ENCODE peak calls at places on chromosome 6, in eight cellular contexts. W, P, L, B, S, E, F and T are unnamed samples.

GRCh38 chr6:46638650-46639049 is 14.0 kb downstream of the CYP39A1 start:
- DNase-seq in B (no peak), E (peak; percentile 18), P (peak; percentile 42), W (no peak), F (no peak), L (no peak), S (no peak), T (no peak)

GRCh38 chr6:19415605-19416326 is 421.4 kb upstream of the ID4 start:
- DNase-seq in S (peak; percentile 63), W (no peak), B (no peak), P (peak; percentile 56), F (no peak), L (no peak), E (peak; percentile 16), T (no peak)

GRCh38 chr6:45537539-45537938 is 159.8 kb upstream of the SUPT3H start:
- DNase-seq in E (no peak), S (no peak), F (no peak), B (no peak), L (no peak), W (no peak), P (no peak), T (no peak)

GRCh38 chr6:113495521-113495920 is 361.6 kb upstream of the MARCKS start:
- DNase-seq in E (no peak), S (peak; percentile 76), B (no peak), P (peak; percentile 8), F (no peak), W (no peak), L (no peak), T (no peak)

GRCh38 chr6:119957195-119957594 is 607.6 kb upstream of the MAN1A1 start:
- DNase-seq in L (no peak), W (no peak), P (no peak), S (no peak), E (no peak), F (no peak), B (no peak), T (no peak)

GRCh38 chr6:43096451-43097097 is 20.5 kb downstream of the PTK7 start:
- DNase-seq in S (peak; percentile 73), E (no peak), P (peak; percentile 87), L (no peak), W (no peak), B (no peak), F (peak; percentile 72), T (no peak)

GRCh38 chr6:23532227-23532626 is 593.8 kb upstream of the NRSN1 start:
- DNase-seq in W (no peak), L (no peak), S (peak; percentile 60), E (no peak), B (no peak), F (no peak), P (no peak), T (no peak)

GRCh38 chr6:87482382-87482781 is 9.6 kb downstream of the SLC35A1 start:
- DNase-seq in P (no peak), W (no peak), F (no peak), L (no peak), S (no peak), B (no peak), E (no peak), T (no peak)

GRCh38 chr6:42338573-42339218 is 113.0 kb downstream of the TRERF1 start:
- DNase-seq in W (no peak), L (no peak), P (peak; percentile 95), E (peak; percentile 82), F (no peak), B (no peak), S (peak; percentile 97), T (no peak)

GRCh38 chr6:9461161-9461560 is 953.7 kb downstream of the TFAP2A start:
- DNase-seq in B (no peak), S (no peak), P (no peak), L (no peak), F (no peak), W (no peak), E (no peak), T (no peak)

GRCh38 chr6:37368961-37369320 is 15.2 kb downstream of the RNF8 start:
- DNase-seq in E (no peak), B (no peak), S (no peak), L (no peak), F (no peak), W (no peak), P (no peak), T (no peak)

GRCh38 chr6:37362101-37362823 is 8.5 kb downstream of the RNF8 start:
- DNase-seq in W (no peak), S (no peak), F (no peak), E (no peak), P (no peak), L (no peak), B (no peak), T (no peak)

GRCh38 chr6:37366910-37367309 is 13.1 kb downstream of the RNF8 start:
- DNase-seq in E (no peak), S (no peak), B (no peak), F (no peak), L (no peak), P (no peak), W (no peak), T (no peak)

GRCh38 chr6:37367557-37367956 is 13.8 kb downstream of the RNF8 start:
- DNase-seq in S (no peak), L (no peak), P (no peak), W (no peak), B (no peak), E (no peak), F (no peak), T (no peak)

DNA sequence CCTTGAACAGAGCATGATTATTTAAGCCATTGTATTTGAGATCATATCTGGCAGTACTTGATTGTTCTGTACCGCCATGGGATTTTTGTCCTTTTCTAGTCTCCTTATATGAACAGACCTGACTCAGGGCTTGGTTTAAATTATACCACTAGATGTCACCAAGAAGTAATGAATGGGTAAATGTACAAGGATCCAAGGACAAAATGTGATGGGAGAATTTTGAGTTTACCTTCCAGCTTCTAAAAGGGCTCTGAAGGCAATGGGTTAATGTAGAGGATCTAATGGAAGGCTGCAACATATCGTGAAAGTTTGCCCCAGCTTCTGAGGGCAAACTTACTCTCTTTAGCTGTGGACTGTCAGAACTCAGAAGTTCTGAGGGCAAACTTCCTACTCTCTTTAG is 12.0 kb downstream of the RNF8 start:
- DNase-seq in W (no peak), E (no peak), S (peak; percentile 71), P (peak; percentile 4), B (no peak), F (no peak), L (no peak), T (no peak)
- TF ChIP-seq CTCF in W (no peak), E (peak; percentile 13), S (peak; percentile 41), P (peak; percentile 27), B (no peak), F (no peak), L (no peak), T (peak; percentile 30)

GRCh38 chr6:72245565-72245964 is 359.2 kb downstream of the RIMS1 start:
- DNase-seq in S (no peak), E (no peak), B (no peak), F (no peak), P (no peak), L (no peak), W (no peak), T (no peak)

GRCh38 chr6:72248621-72249020 is 362.3 kb downstream of the RIMS1 start:
- DNase-seq in P (no peak), E (no peak), S (no peak), B (no peak), L (no peak), W (no peak), F (no peak), T (no peak)

GRCh38 chr6:72250664-72251063 is 364.3 kb downstream of the RIMS1 start:
- DNase-seq in P (no peak), S (peak; percentile 24), B (no peak), L (no peak), F (no peak), E (no peak), W (no peak), T (no peak)

DNA sequence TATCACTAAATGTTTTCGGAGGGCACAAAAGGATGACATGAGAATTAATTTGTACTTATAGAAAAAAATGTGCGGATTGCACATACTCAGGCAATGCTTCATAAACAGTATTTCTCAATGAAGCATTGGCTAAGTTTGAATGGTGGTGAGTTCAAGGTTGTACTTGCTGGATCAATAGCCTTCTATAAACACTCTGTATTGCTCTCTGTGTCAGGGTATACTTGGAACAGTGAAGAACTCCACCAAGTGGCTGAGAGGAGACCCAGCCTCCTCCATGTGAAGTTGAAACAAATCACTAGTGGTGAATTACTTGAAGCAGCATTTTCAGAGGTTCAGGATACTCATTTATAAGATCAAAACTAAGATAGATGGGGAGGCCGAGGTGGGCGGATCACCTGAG is 360.6 kb downstream of the RIMS1 start:
- DNase-seq in E (peak; percentile 4), W (no peak), F (no peak), S (no peak), B (no peak), L (no peak), P (peak; percentile 1), T (no peak)
- TF ChIP-seq CTCF in E (no peak), W (no peak), F (no peak), S (no peak), B (no peak), L (no peak), P (no peak), T (no peak)

DNA sequence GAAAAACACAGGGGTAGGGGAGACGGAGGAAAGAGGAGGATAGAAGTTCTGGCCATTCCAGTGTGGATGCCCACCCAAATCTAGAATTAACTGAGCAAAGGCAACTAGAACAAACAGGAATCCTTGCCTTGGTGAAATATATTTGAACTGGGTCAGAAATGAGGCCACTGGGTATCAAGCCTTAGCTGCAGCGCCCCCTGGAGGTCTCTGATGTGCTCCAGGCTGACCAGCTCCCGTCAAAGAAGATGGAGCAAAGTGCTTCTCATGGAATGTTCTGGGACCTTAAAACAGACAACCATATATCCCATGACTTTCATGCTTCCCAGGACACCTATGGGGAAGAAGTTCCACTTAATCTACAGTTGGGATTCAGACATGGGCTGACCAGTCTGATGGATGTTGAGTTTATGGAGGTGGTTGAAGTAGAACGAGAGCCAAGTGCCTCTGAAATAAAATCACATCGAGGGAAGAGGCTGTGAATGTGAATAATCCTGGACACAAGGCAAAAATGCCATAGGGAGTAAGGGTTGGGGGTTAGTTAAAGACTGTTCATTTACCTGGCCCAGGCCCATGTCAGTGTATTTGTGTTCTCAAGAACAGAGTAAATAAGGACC is 50.4 kb downstream of the HLA-DPB1 start:
- DNase-seq in S (peak; percentile 50), E (peak; percentile 35), F (peak; percentile 70), B (peak; percentile 54), L (peak; percentile 86), P (no peak), W (peak; percentile 66), T (no peak)
- TF ChIP-seq CTCF in S (peak; percentile 74), E (no peak), F (peak; percentile 66), B (peak; percentile 87), L (peak; percentile 71), P (peak; percentile 35), W (peak; percentile 48), T (peak; percentile 73)

DNA sequence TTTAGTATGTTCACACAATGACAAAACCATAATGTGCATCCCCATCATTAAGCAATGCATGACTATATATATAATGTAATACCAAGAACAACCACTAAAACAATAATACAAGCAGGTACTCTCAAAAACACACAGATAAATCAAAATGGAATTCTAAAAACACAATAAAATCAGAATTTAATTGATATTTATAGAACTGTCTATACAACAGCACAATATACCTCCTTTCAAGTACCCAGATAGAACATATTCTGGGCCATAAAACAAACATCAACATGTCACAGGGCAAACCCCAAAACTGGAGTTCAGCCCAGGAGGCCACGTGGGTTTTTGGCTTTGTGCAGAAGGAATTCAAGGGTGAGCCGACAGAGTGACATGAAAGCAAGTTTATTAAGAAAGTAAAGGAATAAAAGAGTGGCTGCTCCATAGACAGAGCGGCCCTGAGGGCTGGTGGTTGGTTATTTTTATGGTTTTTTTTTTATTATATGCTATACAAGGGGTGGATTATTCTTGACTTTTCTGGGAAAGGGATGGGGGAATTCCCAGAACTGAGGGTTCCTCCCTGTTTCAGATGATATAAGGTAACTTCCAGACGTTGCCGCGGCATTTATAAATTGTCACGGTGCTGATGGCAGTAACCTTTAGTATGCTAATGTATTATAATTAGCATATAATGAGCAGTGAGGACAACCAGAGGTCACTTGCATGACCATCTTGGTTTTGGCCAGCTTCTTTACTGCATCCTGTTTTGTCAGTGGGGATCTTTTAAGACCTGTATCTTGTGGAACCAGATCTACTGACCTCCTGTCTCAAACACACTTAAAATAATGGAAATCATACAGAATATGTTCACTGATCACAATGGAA is 5.6 kb downstream of the RAB23 start:
- DNase-seq in B (no peak), S (no peak), L (no peak), F (no peak), P (no peak), E (no peak), W (no peak), T (no peak)
- TF ChIP-seq CTCF in B (no peak), S (peak; percentile 2), L (peak; percentile 29), F (no peak), P (no peak), E (no peak), W (no peak), T (peak; percentile 53)